ENCODE peak calls at places on chromosome 13, in four cellular contexts. M is stimulated activated CD4-positive, alpha-beta T cell treated with anti-CD3 and anti-CD28 coated beads, Interleukin-2, amount 100 ng/mL, for 48 hours; J is RWPE1; R is H9. W is an unnamed sample.

GRCh38 chr13:112881656-112882554 is 87.1 kb upstream of the MCF2L start:
- DNase-seq in M (no peak), J (no peak), R (no peak), W (no peak)

GRCh38 chr13:20370815-20371421 is 138.8 kb upstream of the GJB6 start:
- DNase-seq in M (no peak), J (no peak), R (no peak), W (peak; percentile 54)

GRCh38 chr13:22285867-22286632 is 615.2 kb downstream of the FGF9 start:
- DNase-seq in M (no peak), J (no peak), R (no peak), W (no peak)

GRCh38 chr13:96109125-96109524 is 19.2 kb downstream of the HS6ST3 start:
- DNase-seq in M (no peak), J (no peak), R (no peak), W (no peak)

GRCh38 chr13:73467103-73467502 is 408.3 kb downstream of the KLF5 start:
- DNase-seq in M (no peak), J (no peak), R (no peak), W (peak; percentile 51)

GRCh38 chr13:99979453-99980200 is 2.0 kb upstream of the ZIC2 start:
- DNase-seq in M (no peak), J (no peak), R (peak; percentile 70), W (no peak)

GRCh38 chr13:35732565-35732964 is 256.1 kb upstream of the MAB21L1 start:
- DNase-seq in M (no peak), J (no peak), R (no peak), W (no peak)

GRCh38 chr13:111287201-111287600 is 33.2 kb upstream of the TEX29 start:
- DNase-seq in M (no peak), J (no peak), R (no peak), W (no peak)

GRCh38 chr13:73372691-73373627 is 314.2 kb downstream of the KLF5 start:
- DNase-seq in M (no peak), J (no peak), R (no peak), W (no peak)

GRCh38 chr13:42099962-42100675 is 51.7 kb downstream of the DGKH start:
- DNase-seq in M (no peak), J (no peak), R (no peak), W (no peak)

GRCh38 chr13:74557870-74558269 is 423.7 kb upstream of the KLF12 start:
- DNase-seq in M (no peak), J (no peak), R (no peak), W (peak; percentile 35)

GRCh38 chr13:49063526-49063925 is 87.8 kb downstream of the FNDC3A start:
- DNase-seq in M (no peak), J (peak; percentile 40), R (no peak), W (no peak)

GRCh38 chr13:41675306-41675705 is 218.0 kb downstream of the RGCC start:
- DNase-seq in M (no peak), J (peak; percentile 8), R (no peak), W (no peak)

GRCh38 chr13:20136781-20137703 is 23.8 kb downstream of the GJA3 start:
- DNase-seq in M (no peak), J (no peak), R (peak; percentile 78), W (peak; percentile 69)

GRCh38 chr13:110250258-110250891 is 56.6 kb downstream of the COL4A1 start:
- DNase-seq in M (no peak), J (no peak), R (no peak), W (no peak)

GRCh38 chr13:40121711-40122110 is 466.2 kb downstream of the COG6 start:
- DNase-seq in M (no peak), J (no peak), R (no peak), W (no peak)

GRCh38 chr13:106083620-106084350 is 451.7 kb downstream of the EFNB2 start:
- DNase-seq in M (peak; percentile 2), J (peak; percentile 48), R (peak; percentile 47), W (peak; percentile 85)

GRCh38 chr13:112814905-112815585 is 125.2 kb downstream of the ATP11A start:
- DNase-seq in M (no peak), J (no peak), R (no peak), W (no peak)

GRCh38 chr13:99986751-99987150 is 5.2 kb downstream of the ZIC2 start:
- DNase-seq in M (no peak), J (no peak), R (no peak), W (no peak)

GRCh38 chr13:110236431-110236830 is 70.5 kb downstream of the COL4A1 start:
- DNase-seq in M (no peak), J (no peak), R (no peak), W (no peak)

GRCh38 chr13:44489751-44490150 is 86.4 kb downstream of the TSC22D1 start:
- DNase-seq in M (no peak), J (no peak), R (no peak), W (peak; percentile 21)

GRCh38 chr13:87344176-87344575 is 327.0 kb upstream of the SLITRK5 start:
- DNase-seq in M (no peak), J (peak; percentile 20), R (no peak), W (no peak)

GRCh38 chr13:24627090-24627714 is 53.0 kb upstream of the ATP12A start:
- DNase-seq in M (no peak), J (peak; percentile 37), R (peak; percentile 87), W (no peak)

GRCh38 chr13:25406377-25406776 is 34.6 kb downstream of the ATP8A2 start:
- DNase-seq in M (no peak), J (no peak), R (peak; percentile 39), W (peak; percentile 31)